ENCODE peak calls at places on chromosomes 12 and 14, in four cellular contexts. Z is T-helper 1 cell, N is fibroblast of the conjunctiva, V is ureter. X is an unnamed sample.

GRCh38 chr12:74552201-74552600 is 14.6 kb downstream of the ATXN7L3B start:
- DNase-seq in Z (no peak), N (no peak), V (no peak), X (no peak)

GRCh38 chr14:53103941-53104340 is 49.2 kb downstream of the DDHD1 start:
- DNase-seq in Z (no peak), N (no peak), V (no peak), X (no peak)

GRCh38 chr12:78229491-78230209 is 399.0 kb downstream of the NAV3 start:
- DNase-seq in Z (peak), N (peak), V (no peak), X (no peak)

GRCh38 chr12:84983289-84983688 is 52.8 kb downstream of the TSPAN19 start:
- DNase-seq in Z (no peak), N (no peak), V (no peak), X (no peak)

GRCh38 chr12:94795053-94795452 is 144.7 kb upstream of the TMCC3 start:
- DNase-seq in Z (no peak), N (no peak), V (no peak), X (no peak)

GRCh38 chr12:3003593-3003992 is 44.4 kb downstream of the TEAD4 start:
- DNase-seq in Z (no peak), N (no peak), V (no peak), X (no peak)

GRCh38 chr14:101813171-101813759 is 51.8 kb downstream of the PPP2R5C start:
- DNase-seq in Z (peak), N (no peak), V (no peak), X (no peak)

GRCh38 chr12:97595936-97596335 is 133.3 kb downstream of the RMST start:
- DNase-seq in Z (no peak), N (no peak), V (no peak), X (no peak)

GRCh38 chr12:68446896-68447806 is 115.0 kb upstream of the MDM1 start:
- DNase-seq in Z (no peak), N (no peak), V (no peak), X (no peak)

GRCh38 chr12:106045251-106045674 is 93.5 kb downstream of the NUAK1 start:
- DNase-seq in Z (no peak), N (no peak), V (no peak), X (no peak)

GRCh38 chr12:117768860-117769259 is 199.9 kb downstream of the KSR2 start:
- DNase-seq in Z (no peak), N (no peak), V (no peak), X (no peak)

GRCh38 chr14:68824517-68825347 is 31.9 kb upstream of the ZFP36L1 start:
- DNase-seq in Z (peak), N (peak), V (peak), X (no peak)

GRCh38 chr12:88924162-88924561 is 343.9 kb upstream of the KITLG start:
- DNase-seq in Z (no peak), N (no peak), V (no peak), X (no peak)

GRCh38 chr12:53965251-53966069 is 7.5 kb upstream of the HOXC11 start:
- DNase-seq in Z (no peak), N (no peak), V (peak), X (no peak)

GRCh38 chr14:74649673-74650072 is 37.6 kb upstream of the LTBP2 start:
- DNase-seq in Z (no peak), N (no peak), V (no peak), X (no peak)

GRCh38 chr14:86936556-86936955 is 1056.4 kb downstream of the GALC start:
- DNase-seq in Z (no peak), N (no peak), V (no peak), X (no peak)

GRCh38 chr14:55125403-55125802 is 3.6 kb upstream of the LGALS3 start:
- DNase-seq in Z (peak), N (no peak), V (peak), X (no peak)

GRCh38 chr12:101619868-101620761 is 25.3 kb downstream of the MYBPC1 start:
- DNase-seq in Z (no peak), N (no peak), V (no peak), X (no peak)